ENCODE peak calls at places on chromosomes 2 and 18, in seven cellular contexts. One of them, this sample, is unnamed.
A peak's percentile ranks its signal among the peaks of the same experiment; 100 is the strongest.

GRCh38 chr2:123958011-123958410 is 67.1 kb upstream of the CNTNAP5 start:
- DNase-seq in A549: no peak
- DNase-seq in heart left ventricle: no peak
- DNase-seq in Karpas-422: no peak
- DNase-seq in WERI-Rb-1: no peak
- DNase-seq in RWPE2: no peak
- DNase-seq in adrenal gland: no peak
- DNase-seq in this sample: peak; percentile 62

GRCh38 chr2:61356958-61357350 is 113.9 kb downstream of the USP34 start:
- DNase-seq in A549: no peak
- DNase-seq in heart left ventricle: no peak
- DNase-seq in Karpas-422: no peak
- DNase-seq in WERI-Rb-1: no peak
- DNase-seq in RWPE2: no peak
- DNase-seq in adrenal gland: no peak
- DNase-seq in this sample: no peak

GRCh38 chr18:8976606-8977005 is 125.9 kb upstream of the NDUFV2 start:
- DNase-seq in A549: no peak
- DNase-seq in heart left ventricle: no peak
- DNase-seq in Karpas-422: no peak
- DNase-seq in WERI-Rb-1: no peak
- DNase-seq in RWPE2: no peak
- DNase-seq in adrenal gland: no peak
- DNase-seq in this sample: no peak

GRCh38 chr2:109712126-109712455 is 82.0 kb upstream of the RGPD5 start:
- DNase-seq in A549: no peak
- DNase-seq in heart left ventricle: no peak
- DNase-seq in Karpas-422: no peak
- DNase-seq in WERI-Rb-1: no peak
- DNase-seq in RWPE2: no peak
- DNase-seq in adrenal gland: no peak
- DNase-seq in this sample: no peak

GRCh38 chr18:59546164-59546563 is 151.1 kb downstream of the CCBE1 start:
- DNase-seq in A549: no peak
- DNase-seq in heart left ventricle: no peak
- DNase-seq in Karpas-422: no peak
- DNase-seq in WERI-Rb-1: no peak
- DNase-seq in RWPE2: no peak
- DNase-seq in adrenal gland: peak; percentile 37
- DNase-seq in this sample: peak; percentile 3

GRCh38 chr18:50720281-50720680 is 99.5 kb downstream of the MRO start:
- DNase-seq in A549: no peak
- DNase-seq in heart left ventricle: no peak
- DNase-seq in Karpas-422: no peak
- DNase-seq in WERI-Rb-1: peak; percentile 84
- DNase-seq in RWPE2: no peak
- DNase-seq in adrenal gland: no peak
- DNase-seq in this sample: peak; percentile 12

GRCh38 chr2:205996156-205996555 is 89.8 kb downstream of the INO80D start:
- DNase-seq in A549: no peak
- DNase-seq in heart left ventricle: no peak
- DNase-seq in Karpas-422: no peak
- DNase-seq in WERI-Rb-1: no peak
- DNase-seq in RWPE2: no peak
- DNase-seq in adrenal gland: no peak
- DNase-seq in this sample: no peak

GRCh38 chr2:88832256-88832991 is 141.0 kb downstream of the RPIA start:
- DNase-seq in A549: no peak
- DNase-seq in heart left ventricle: no peak
- DNase-seq in Karpas-422: peak; percentile 95
- DNase-seq in WERI-Rb-1: no peak
- DNase-seq in RWPE2: no peak
- DNase-seq in adrenal gland: no peak
- DNase-seq in this sample: no peak

GRCh38 chr18:79933765-79934164 is 17.7 kb downstream of the SLC66A2 start:
- DNase-seq in A549: no peak
- DNase-seq in heart left ventricle: peak; percentile 19
- DNase-seq in Karpas-422: no peak
- DNase-seq in WERI-Rb-1: peak; percentile 89
- DNase-seq in RWPE2: no peak
- DNase-seq in adrenal gland: no peak
- DNase-seq in this sample: no peak

GRCh38 chr18:52499646-52500045 is 159.6 kb downstream of the DCC start:
- DNase-seq in A549: peak; percentile 88
- DNase-seq in heart left ventricle: no peak
- DNase-seq in Karpas-422: no peak
- DNase-seq in WERI-Rb-1: peak; percentile 67
- DNase-seq in RWPE2: no peak
- DNase-seq in adrenal gland: no peak
- DNase-seq in this sample: no peak

GRCh38 chr2:162125138-162125537 is 26.9 kb downstream of the GCG start:
- DNase-seq in A549: no peak
- DNase-seq in heart left ventricle: no peak
- DNase-seq in Karpas-422: no peak
- DNase-seq in WERI-Rb-1: no peak
- DNase-seq in RWPE2: no peak
- DNase-seq in adrenal gland: no peak
- DNase-seq in this sample: no peak

GRCh38 chr2:33320573-33320972 is 155.9 kb upstream of the RASGRP3 start:
- DNase-seq in A549: no peak
- DNase-seq in heart left ventricle: no peak
- DNase-seq in Karpas-422: no peak
- DNase-seq in WERI-Rb-1: no peak
- DNase-seq in RWPE2: no peak
- DNase-seq in adrenal gland: no peak
- DNase-seq in this sample: no peak

GRCh38 chr2:171430516-171431410 is 3.0 kb downstream of the METTL8 start:
- DNase-seq in A549: no peak
- DNase-seq in heart left ventricle: no peak
- DNase-seq in Karpas-422: no peak
- DNase-seq in WERI-Rb-1: peak; percentile 47
- DNase-seq in RWPE2: no peak
- DNase-seq in adrenal gland: no peak
- DNase-seq in this sample: no peak

GRCh38 chr2:104177179-104177578 is 676.7 kb upstream of the POU3F3 start:
- DNase-seq in A549: peak; percentile 3
- DNase-seq in heart left ventricle: no peak
- DNase-seq in Karpas-422: no peak
- DNase-seq in WERI-Rb-1: no peak
- DNase-seq in RWPE2: no peak
- DNase-seq in adrenal gland: no peak
- DNase-seq in this sample: no peak

GRCh38 chr2:192148620-192149321 is 46.0 kb downstream of the TMEFF2 start:
- DNase-seq in A549: no peak
- DNase-seq in heart left ventricle: no peak
- DNase-seq in Karpas-422: no peak
- DNase-seq in WERI-Rb-1: no peak
- DNase-seq in RWPE2: no peak
- DNase-seq in adrenal gland: no peak
- DNase-seq in this sample: no peak

GRCh38 chr2:71482055-71482454 is 28.7 kb downstream of the DYSF start:
- DNase-seq in A549: no peak
- DNase-seq in heart left ventricle: no peak
- DNase-seq in Karpas-422: no peak
- DNase-seq in WERI-Rb-1: no peak
- DNase-seq in RWPE2: no peak
- DNase-seq in adrenal gland: no peak
- DNase-seq in this sample: no peak

GRCh38 chr2:119005081-119005480 is 63.1 kb downstream of the MARCO start:
- DNase-seq in A549: no peak
- DNase-seq in heart left ventricle: no peak
- DNase-seq in Karpas-422: no peak
- DNase-seq in WERI-Rb-1: no peak
- DNase-seq in RWPE2: no peak
- DNase-seq in adrenal gland: no peak
- DNase-seq in this sample: no peak

GRCh38 chr2:162071016-162071415 is 3.0 kb downstream of the DPP4 start:
- DNase-seq in A549: no peak
- DNase-seq in heart left ventricle: no peak
- DNase-seq in Karpas-422: no peak
- DNase-seq in WERI-Rb-1: no peak
- DNase-seq in RWPE2: no peak
- DNase-seq in adrenal gland: no peak
- DNase-seq in this sample: no peak

GRCh38 chr2:10844083-10844482 is 31.5 kb upstream of the PDIA6 start:
- DNase-seq in A549: peak; percentile 52
- DNase-seq in heart left ventricle: peak; percentile 94
- DNase-seq in Karpas-422: no peak
- DNase-seq in WERI-Rb-1: no peak
- DNase-seq in RWPE2: peak; percentile 78
- DNase-seq in adrenal gland: peak; percentile 93
- DNase-seq in this sample: peak; percentile 67

GRCh38 chr18:49651033-49651432 is 89.2 kb downstream of the LIPG start:
- DNase-seq in A549: no peak
- DNase-seq in heart left ventricle: no peak
- DNase-seq in Karpas-422: no peak
- DNase-seq in WERI-Rb-1: no peak
- DNase-seq in RWPE2: no peak
- DNase-seq in adrenal gland: no peak
- DNase-seq in this sample: no peak

GRCh38 chr2:230879271-230879882 is 14.6 kb downstream of the ITM2C start:
- DNase-seq in A549: no peak
- DNase-seq in heart left ventricle: no peak
- DNase-seq in Karpas-422: no peak
- DNase-seq in WERI-Rb-1: no peak
- DNase-seq in RWPE2: no peak
- DNase-seq in adrenal gland: no peak
- DNase-seq in this sample: no peak

GRCh38 chr18:9017900-9018217 is 84.6 kb upstream of the NDUFV2 start:
- DNase-seq in A549: no peak
- DNase-seq in heart left ventricle: no peak
- DNase-seq in Karpas-422: no peak
- DNase-seq in WERI-Rb-1: no peak
- DNase-seq in RWPE2: no peak
- DNase-seq in adrenal gland: peak; percentile 46
- DNase-seq in this sample: peak; percentile 55

GRCh38 chr2:169081551-169081950 is 12.2 kb downstream of the DHRS9 start:
- DNase-seq in A549: no peak
- DNase-seq in heart left ventricle: no peak
- DNase-seq in Karpas-422: no peak
- DNase-seq in WERI-Rb-1: no peak
- DNase-seq in RWPE2: no peak
- DNase-seq in adrenal gland: no peak
- DNase-seq in this sample: no peak

GRCh38 chr18:64094210-64094609 is 54.7 kb downstream of the LINC00305 start:
- DNase-seq in A549: no peak
- DNase-seq in heart left ventricle: no peak
- DNase-seq in Karpas-422: no peak
- DNase-seq in WERI-Rb-1: no peak
- DNase-seq in RWPE2: no peak
- DNase-seq in adrenal gland: no peak
- DNase-seq in this sample: no peak

GRCh38 chr18:69518989-69519388 is 118.3 kb downstream of the DOK6 start:
- DNase-seq in A549: no peak
- DNase-seq in heart left ventricle: no peak
- DNase-seq in Karpas-422: no peak
- DNase-seq in WERI-Rb-1: no peak
- DNase-seq in RWPE2: no peak
- DNase-seq in adrenal gland: no peak
- DNase-seq in this sample: no peak

GRCh38 chr2:38146302-38146916 is 70.5 kb upstream of the CYP1B1 start:
- DNase-seq in A549: peak; percentile 65
- DNase-seq in heart left ventricle: peak; percentile 37
- DNase-seq in Karpas-422: no peak
- DNase-seq in WERI-Rb-1: no peak
- DNase-seq in RWPE2: peak; percentile 62
- DNase-seq in adrenal gland: peak; percentile 41
- DNase-seq in this sample: peak; percentile 29

GRCh38 chr2:133676392-133677130 is 108.3 kb upstream of the NCKAP5 start:
- DNase-seq in A549: no peak
- DNase-seq in heart left ventricle: no peak
- DNase-seq in Karpas-422: no peak
- DNase-seq in WERI-Rb-1: no peak
- DNase-seq in RWPE2: no peak
- DNase-seq in adrenal gland: no peak
- DNase-seq in this sample: no peak

GRCh38 chr2:233746475-233747282 is 13.4 kb upstream of the UGT1A1 start:
- DNase-seq in A549: peak; percentile 29
- DNase-seq in heart left ventricle: no peak
- DNase-seq in Karpas-422: no peak
- DNase-seq in WERI-Rb-1: no peak
- DNase-seq in RWPE2: no peak
- DNase-seq in adrenal gland: no peak
- DNase-seq in this sample: no peak

GRCh38 chr2:239674981-239675855 is 274.4 kb upstream of the HDAC4 start:
- DNase-seq in A549: no peak
- DNase-seq in heart left ventricle: no peak
- DNase-seq in Karpas-422: no peak
- DNase-seq in WERI-Rb-1: no peak
- DNase-seq in RWPE2: no peak
- DNase-seq in adrenal gland: no peak
- DNase-seq in this sample: no peak

GRCh38 chr2:60426341-60426740 is 127.1 kb downstream of the BCL11A start:
- DNase-seq in A549: no peak
- DNase-seq in heart left ventricle: no peak
- DNase-seq in Karpas-422: no peak
- DNase-seq in WERI-Rb-1: no peak
- DNase-seq in RWPE2: no peak
- DNase-seq in adrenal gland: no peak
- DNase-seq in this sample: no peak

GRCh38 chr2:9738062-9738717 is 105.1 kb upstream of the TAF1B start:
- DNase-seq in A549: no peak
- DNase-seq in heart left ventricle: no peak
- DNase-seq in Karpas-422: no peak
- DNase-seq in WERI-Rb-1: no peak
- DNase-seq in RWPE2: no peak
- DNase-seq in adrenal gland: no peak
- DNase-seq in this sample: no peak
- H3K27ac ChIP-seq in A549: no peak overlapping the region
- H3K27ac ChIP-seq in heart left ventricle: peak overlapping the region; percentile 87
- H3K27ac ChIP-seq in Karpas-422: no peak overlapping the region
- H3K27ac ChIP-seq in WERI-Rb-1: no peak overlapping the region
- H3K27ac ChIP-seq in RWPE2: no peak overlapping the region
- H3K27ac ChIP-seq in adrenal gland: peak overlapping the region; percentile 36
- H3K27ac ChIP-seq in this sample: no peak overlapping the region

GRCh38 chr2:226687641-226688253 is 111.9 kb downstream of the IRS1 start:
- DNase-seq in A549: no peak
- DNase-seq in heart left ventricle: no peak
- DNase-seq in Karpas-422: no peak
- DNase-seq in WERI-Rb-1: no peak
- DNase-seq in RWPE2: no peak
- DNase-seq in adrenal gland: no peak
- DNase-seq in this sample: no peak
- H3K27ac ChIP-seq in A549: no peak overlapping the region
- H3K27ac ChIP-seq in heart left ventricle: no peak overlapping the region
- H3K27ac ChIP-seq in Karpas-422: no peak overlapping the region
- H3K27ac ChIP-seq in WERI-Rb-1: no peak overlapping the region
- H3K27ac ChIP-seq in RWPE2: no peak overlapping the region
- H3K27ac ChIP-seq in adrenal gland: no peak overlapping the region
- H3K27ac ChIP-seq in this sample: no peak overlapping the region

GRCh38 chr2:202932425-202933138 is 20.5 kb downstream of the CARF start:
- DNase-seq in A549: no peak
- DNase-seq in heart left ventricle: no peak
- DNase-seq in Karpas-422: no peak
- DNase-seq in WERI-Rb-1: no peak
- DNase-seq in RWPE2: no peak
- DNase-seq in adrenal gland: no peak
- DNase-seq in this sample: peak; percentile 60
- H3K27ac ChIP-seq in A549: no peak overlapping the region
- H3K27ac ChIP-seq in heart left ventricle: no peak overlapping the region
- H3K27ac ChIP-seq in Karpas-422: no peak overlapping the region
- H3K27ac ChIP-seq in WERI-Rb-1: no peak overlapping the region
- H3K27ac ChIP-seq in RWPE2: peak overlapping the region; percentile 26
- H3K27ac ChIP-seq in adrenal gland: no peak overlapping the region
- H3K27ac ChIP-seq in this sample: peak overlapping the region; percentile 28

GRCh38 chr2:68828887-68829708 is 42.1 kb downstream of the BMP10 start:
- DNase-seq in A549: peak; percentile 71
- DNase-seq in heart left ventricle: peak; percentile 96
- DNase-seq in Karpas-422: peak; percentile 91
- DNase-seq in WERI-Rb-1: no peak
- DNase-seq in RWPE2: peak; percentile 94
- DNase-seq in adrenal gland: peak; percentile 99
- DNase-seq in this sample: peak; percentile 93
- H3K27ac ChIP-seq in A549: peak overlapping the region; percentile 34
- H3K27ac ChIP-seq in heart left ventricle: peak overlapping the region; percentile 77
- H3K27ac ChIP-seq in Karpas-422: peak overlapping the region; percentile 91
- H3K27ac ChIP-seq in WERI-Rb-1: no peak overlapping the region
- H3K27ac ChIP-seq in RWPE2: peak overlapping the region; percentile 38
- H3K27ac ChIP-seq in adrenal gland: peak overlapping the region; percentile 94
- H3K27ac ChIP-seq in this sample: peak overlapping the region; percentile 82

This sample was measured in RWPE1.